ENCODE peak calls at places on chromosomes 11 and 22, in four cellular contexts. G, Q, K and T are unnamed samples.

GRCh38 chr11:122362381-122362780 is 246.4 kb upstream of the BLID start:
- DNase-seq in G (no peak), Q (no peak), K (no peak), T (no peak)

GRCh38 chr11:123454060-123454651 is 24.1 kb downstream of the GRAMD1B start:
- DNase-seq in G (peak), Q (peak), K (no peak), T (no peak)

GRCh38 chr22:24416095-24416494 is 11.3 kb upstream of the ADORA2A start:
- DNase-seq in G (no peak), Q (no peak), K (no peak), T (no peak)

GRCh38 chr11:8720376-8720775 is 37.8 kb downstream of the RPL27A start:
- DNase-seq in G (peak), Q (no peak), K (no peak), T (no peak)

GRCh38 chr22:40764743-40765441 is 54.3 kb downstream of the SLC25A17 start:
- DNase-seq in G (no peak), Q (no peak), K (peak), T (no peak)

GRCh38 chr11:99370557-99371200 is 349.9 kb downstream of the CNTN5 start:
- DNase-seq in G (peak), Q (peak), K (no peak), T (peak)

GRCh38 chr11:3994030-3994640 is 100.5 kb upstream of the RRM1 start:
- DNase-seq in G (peak), Q (no peak), K (no peak), T (no peak)

GRCh38 chr22:37545703-37546435 is 14.4 kb upstream of the CDC42EP1 start:
- DNase-seq in G (peak), Q (peak), K (no peak), T (peak)

GRCh38 chr11:70567680-70568503 is 169.6 kb downstream of the CTTN start:
- DNase-seq in G (peak), Q (peak), K (no peak), T (no peak)

GRCh38 chr11:71063129-71063528 is 189.2 kb downstream of the SHANK2 start:
- DNase-seq in G (no peak), Q (no peak), K (no peak), T (no peak)

GRCh38 chr11:83060965-83061364 is 10.7 kb downstream of the RAB30 start:
- DNase-seq in G (no peak), Q (no peak), K (no peak), T (no peak)

GRCh38 chr22:37187891-37188761 is at the start of gene C1QTNF6:
- DNase-seq in G (peak), Q (no peak), K (no peak), T (no peak)

GRCh38 chr11:19164881-19165280 is 36.9 kb downstream of the CSRP3 start:
- DNase-seq in G (no peak), Q (no peak), K (no peak), T (no peak)

GRCh38 chr11:36012410-36012809 is 68.5 kb downstream of the LDLRAD3 start:
- DNase-seq in G (peak), Q (peak), K (no peak), T (no peak)

GRCh38 chr22:27401321-27401720 is 400.2 kb downstream of the MN1 start:
- DNase-seq in G (peak), Q (no peak), K (no peak), T (no peak)

GRCh38 chr11:31761636-31762035 is 49.5 kb downstream of the PAX6 start:
- DNase-seq in G (no peak), Q (no peak), K (no peak), T (no peak)

GRCh38 chr11:47786373-47786772 is 19.2 kb upstream of the FNBP4 start:
- DNase-seq in G (peak), Q (no peak), K (no peak), T (no peak)

GRCh38 chr11:128407962-128408361 is 179.4 kb downstream of the ETS1 start:
- DNase-seq in G (peak), Q (peak), K (no peak), T (no peak)

GRCh38 chr22:46738961-46739870 is 1.2 kb upstream of the CERK start:
- DNase-seq in G (peak), Q (peak), K (peak), T (no peak)

GRCh38 chr11:13440100-13440855 is 22.7 kb downstream of the BTBD10 start:
- DNase-seq in G (peak), Q (peak), K (no peak), T (peak)

GRCh38 chr11:86637976-86638375 is 34.4 kb downstream of the ME3 start:
- DNase-seq in G (peak), Q (no peak), K (no peak), T (no peak)

GRCh38 chr11:64769283-64769682 is 9.1 kb downstream of the SF1 start:
- DNase-seq in G (no peak), Q (no peak), K (no peak), T (no peak)

GRCh38 chr11:96267490-96268010 is 75.4 kb downstream of the MAML2 start:
- DNase-seq in G (peak), Q (no peak), K (peak), T (no peak)

GRCh38 chr11:18490736-18491485 is 35.3 kb downstream of the LDHAL6A start:
- DNase-seq in G (no peak), Q (no peak), K (no peak), T (no peak)

GRCh38 chr11:124867700-124868099 is 2.5 kb downstream of the ROBO3 start:
- DNase-seq in G (peak), Q (peak), K (peak), T (no peak)

GRCh38 chr11:69771466-69771865 is 3.7 kb downstream of the FGF4 start:
- DNase-seq in G (no peak), Q (no peak), K (no peak), T (no peak)

GRCh38 chr11:7004482-7004881 is 15.7 kb downstream of the ZNF214 start:
- DNase-seq in G (peak), Q (peak), K (no peak), T (no peak)

GRCh38 chr22:33823552-33823951 is 96.7 kb downstream of the LARGE1 start:
- DNase-seq in G (peak), Q (peak), K (no peak), T (no peak)

GRCh38 chr11:130915556-130916237 is 582 bp downstream of the SNX19 start:
- DNase-seq in G (no peak), Q (no peak), K (peak), T (no peak)

GRCh38 chr11:130916910-130917309 is 631 bp upstream of the SNX19 start:
- DNase-seq in G (no peak), Q (no peak), K (no peak), T (no peak)

GRCh38 chr11:130913268-130913667 is 3.0 kb downstream of the SNX19 start:
- DNase-seq in G (no peak), Q (no peak), K (no peak), T (no peak)

GRCh38 chr11:130918081-130918480 is 1.8 kb upstream of the SNX19 start:
- DNase-seq in G (no peak), Q (no peak), K (no peak), T (no peak)

DNA sequence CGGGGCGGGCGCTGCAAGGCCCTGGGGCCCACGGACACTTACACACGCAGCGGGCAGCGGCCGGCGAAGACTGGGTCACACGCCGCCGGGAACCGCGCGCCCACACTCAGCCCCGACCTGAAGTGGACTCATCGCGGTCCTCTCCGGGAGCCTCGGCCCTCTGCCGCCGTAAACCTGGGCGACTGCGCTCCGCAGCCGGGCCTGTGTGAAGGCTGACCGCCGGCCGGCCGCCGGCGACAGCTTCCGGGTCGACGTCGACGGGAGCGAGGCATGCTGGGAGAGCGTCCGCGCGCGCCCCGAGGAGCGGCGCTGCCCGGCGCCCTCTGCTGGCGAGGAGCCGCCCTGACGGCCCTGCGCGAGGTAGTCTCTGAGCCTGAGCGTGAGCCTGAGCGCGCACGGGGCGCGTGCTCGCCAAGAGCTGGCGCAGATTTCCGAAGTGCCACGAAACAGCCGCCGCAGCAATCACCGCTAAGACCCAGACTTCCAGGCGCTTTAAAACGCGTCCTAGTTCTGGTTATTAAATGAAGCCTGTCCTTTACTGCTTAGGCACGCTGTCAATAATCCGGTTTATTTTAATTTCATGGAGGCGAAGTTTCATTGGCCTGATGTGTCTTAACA is at the start of gene SNX19:
- DNase-seq in G (peak), Q (peak), K (peak), T (peak)
- TF ChIP-seq CTCF in G (peak), Q (peak), K (peak), T (peak)

GRCh38 chr11:103870821-103871309 is 165.6 kb upstream of the DDI1 start:
- DNase-seq in G (no peak), Q (no peak), K (no peak), T (no peak)
- H3K27ac ChIP-seq in G (no peak), Q (no peak), K (no peak), T (no peak)

GRCh38 chr22:30245985-30246901 is at the start of gene LIF:
- DNase-seq in G (peak), Q (peak), K (no peak), T (peak)

GRCh38 chr22:30247561-30247960 is 1.0 kb upstream of the LIF start:
- DNase-seq in G (no peak), Q (no peak), K (no peak), T (no peak)

GRCh38 chr22:30243671-30244465 is 2.7 kb downstream of the LIF start:
- DNase-seq in G (no peak), Q (no peak), K (no peak), T (no peak)

GRCh38 chr22:30246962-30247376 is 410 bp upstream of the LIF start:
- DNase-seq in G (no peak), Q (no peak), K (no peak), T (no peak)

DNA sequence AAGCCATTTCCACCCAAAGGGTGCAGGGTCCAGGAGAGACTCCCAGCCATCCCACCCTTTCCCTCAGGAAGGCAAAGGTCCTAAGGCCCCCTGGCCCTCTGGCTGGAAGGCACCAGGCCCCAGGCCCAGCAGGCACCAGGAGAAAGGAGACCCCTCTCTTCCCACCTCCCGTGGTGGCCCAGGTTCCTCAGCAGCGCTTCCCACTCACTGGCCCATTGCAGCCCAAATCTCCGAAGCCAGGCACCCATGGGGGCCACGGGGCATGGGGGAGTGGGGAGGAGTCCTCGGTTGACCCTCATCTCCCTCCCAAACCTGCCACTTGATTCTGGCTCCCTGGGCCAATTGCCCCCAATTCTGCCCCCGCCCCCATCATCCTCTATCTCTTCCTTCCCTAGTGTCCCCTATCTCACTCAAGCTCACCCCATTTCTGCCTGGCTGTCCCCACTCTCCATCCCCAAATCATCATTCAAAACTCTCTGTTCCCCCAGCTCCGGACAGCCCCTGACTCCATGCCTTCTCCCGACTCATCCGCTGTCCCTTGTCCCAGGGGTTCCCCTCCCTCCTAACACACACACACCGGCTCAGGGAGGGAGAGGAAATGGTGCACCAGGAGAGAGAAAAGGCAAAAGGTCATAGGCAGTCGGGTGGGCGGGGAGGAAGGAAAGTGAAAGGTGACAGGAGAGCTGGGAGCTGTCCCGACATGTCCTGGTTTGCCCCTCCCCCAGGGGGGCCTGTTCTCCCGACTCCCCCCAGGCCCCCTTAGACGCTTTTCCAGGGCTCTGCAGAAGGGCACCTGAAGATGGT is 1.2 kb downstream of the LIF start:
- DNase-seq in G (no peak), Q (no peak), K (no peak), T (no peak)
- H3K4me3 ChIP-seq in G (peak), Q (peak), K (no peak), T (peak)

GRCh38 chr11:33684003-33684715 is 16.5 kb downstream of the C11orf91 start:
- DNase-seq in G (no peak), Q (no peak), K (no peak), T (no peak)

GRCh38 chr11:33687733-33688479 is 12.7 kb downstream of the C11orf91 start:
- DNase-seq in G (peak), Q (peak), K (peak), T (no peak)

GRCh38 chr11:33685061-33685460 is 15.6 kb downstream of the C11orf91 start:
- DNase-seq in G (peak), Q (no peak), K (no peak), T (no peak)

GRCh38 chr11:33682019-33682418 is 18.6 kb downstream of the C11orf91 start:
- DNase-seq in G (no peak), Q (no peak), K (no peak), T (no peak)

DNA sequence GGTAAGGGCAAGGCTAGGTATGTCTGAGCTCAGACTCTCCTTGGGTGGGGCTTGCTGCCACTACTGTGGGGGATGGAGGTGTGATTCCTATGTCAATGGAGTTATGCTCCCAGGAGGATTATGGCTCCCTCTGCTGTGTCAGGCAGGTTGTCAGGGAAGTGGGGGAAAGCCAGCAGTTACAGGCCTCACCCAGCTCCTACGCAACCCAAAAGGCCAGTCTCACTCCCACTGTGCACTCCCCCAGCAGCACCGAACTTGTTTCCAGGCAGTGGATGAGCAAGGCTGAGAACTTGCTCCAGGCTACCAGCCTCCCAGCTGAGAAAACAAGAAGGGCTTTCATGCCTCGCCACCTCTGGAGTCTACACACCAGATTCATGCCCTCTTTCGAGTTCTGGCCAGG is 18.2 kb downstream of the C11orf91 start:
- DNase-seq in G (no peak), Q (no peak), K (no peak), T (no peak)
- TF ChIP-seq CTCF in G (peak), Q (peak), K (no peak), T (peak)

GRCh38 chr11:34343686-34344085 is 14.1 kb downstream of the ABTB2 start:
- DNase-seq in G (no peak), Q (no peak), K (no peak), T (no peak)
- H3K27ac ChIP-seq in G (no peak), Q (no peak), K (no peak), T (no peak)

GRCh38 chr11:58769308-58769707 is 37.6 kb upstream of the GLYAT start:
- DNase-seq in G (no peak), Q (no peak), K (no peak), T (no peak)

GRCh38 chr11:58772719-58773285 is 41.1 kb upstream of the GLYAT start:
- DNase-seq in G (no peak), Q (no peak), K (no peak), T (no peak)

GRCh38 chr11:58770166-58770565 is 38.4 kb upstream of the GLYAT start:
- DNase-seq in G (no peak), Q (no peak), K (no peak), T (no peak)

GRCh38 chr11:58771458-58771855 is 39.7 kb upstream of the GLYAT start:
- DNase-seq in G (no peak), Q (no peak), K (no peak), T (no peak)

DNA sequence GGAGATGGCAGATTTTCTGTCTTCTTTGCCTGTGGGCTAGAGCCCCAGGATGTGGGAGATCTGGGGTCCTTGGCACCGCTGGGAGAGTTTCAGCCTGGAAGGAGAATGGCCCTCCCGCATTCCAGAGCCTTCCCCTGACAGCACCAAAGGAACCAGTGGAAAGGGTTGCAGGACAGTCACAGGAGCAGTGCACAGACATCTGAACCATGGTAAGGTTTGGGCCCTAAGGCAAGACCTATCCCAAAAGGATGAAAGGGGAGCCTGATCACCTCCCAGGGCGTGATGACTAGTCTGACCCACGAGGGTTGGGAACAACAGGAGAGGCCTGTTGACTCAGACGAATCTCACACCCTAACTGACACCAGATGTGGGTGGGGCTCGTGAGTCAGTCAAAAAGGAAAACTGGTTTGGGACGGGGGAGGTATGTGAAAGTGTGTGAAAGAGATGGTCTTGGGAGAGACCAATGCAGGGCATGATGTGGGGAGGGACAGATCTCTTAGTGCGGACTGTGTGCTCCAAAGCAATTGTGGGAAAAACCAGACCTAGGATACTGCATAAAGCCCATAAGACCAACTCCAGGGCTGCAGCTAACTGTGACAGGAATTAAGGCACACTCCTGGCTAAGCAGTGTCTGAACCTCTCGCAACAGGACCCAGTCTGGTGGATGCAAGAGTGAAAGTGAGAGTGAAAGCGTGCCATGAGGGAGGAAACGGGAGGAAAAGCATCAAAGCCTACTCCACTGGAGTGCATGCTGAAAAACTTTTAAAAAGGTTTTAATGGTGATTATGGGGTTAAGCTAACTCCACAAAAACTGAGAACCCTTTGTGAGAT is 39.1 kb upstream of the GLYAT start:
- DNase-seq in G (peak), Q (no peak), K (no peak), T (no peak)
- H3K4me3 ChIP-seq in G (no peak), Q (no peak), K (no peak), T (no peak)

DNA sequence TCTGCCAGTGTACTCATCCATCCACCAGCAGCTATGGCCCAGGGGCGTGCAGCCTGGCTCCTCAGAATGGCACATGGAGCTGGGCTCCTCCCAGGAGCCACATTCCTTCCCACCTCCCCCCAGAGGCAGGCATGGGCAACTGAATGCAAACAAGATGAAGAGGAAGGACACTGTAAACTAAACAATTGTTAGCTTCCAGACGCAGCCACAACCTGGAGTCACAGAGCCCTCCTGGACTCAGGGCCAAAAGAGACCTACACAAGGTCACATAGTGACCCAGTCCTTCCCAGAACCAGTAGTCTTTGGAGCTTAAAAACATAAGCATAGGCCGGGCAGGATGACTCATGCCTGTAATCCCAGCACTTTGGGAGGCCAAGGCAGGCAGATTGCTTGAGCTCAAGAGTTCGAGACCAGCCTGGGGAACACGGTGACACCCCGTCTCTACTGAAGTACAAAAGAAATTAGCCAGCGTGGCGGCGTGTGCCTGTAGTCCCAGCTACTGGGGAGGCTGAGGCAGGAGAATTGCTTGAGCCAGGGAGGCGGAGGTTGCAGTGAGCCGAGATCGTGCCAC is 30.7 kb upstream of the CLDN5 start:
- DNase-seq in G (peak), Q (peak), K (no peak), T (no peak)
- TF ChIP-seq CTCF in G (peak), Q (peak), K (no peak), T (peak)

DNA sequence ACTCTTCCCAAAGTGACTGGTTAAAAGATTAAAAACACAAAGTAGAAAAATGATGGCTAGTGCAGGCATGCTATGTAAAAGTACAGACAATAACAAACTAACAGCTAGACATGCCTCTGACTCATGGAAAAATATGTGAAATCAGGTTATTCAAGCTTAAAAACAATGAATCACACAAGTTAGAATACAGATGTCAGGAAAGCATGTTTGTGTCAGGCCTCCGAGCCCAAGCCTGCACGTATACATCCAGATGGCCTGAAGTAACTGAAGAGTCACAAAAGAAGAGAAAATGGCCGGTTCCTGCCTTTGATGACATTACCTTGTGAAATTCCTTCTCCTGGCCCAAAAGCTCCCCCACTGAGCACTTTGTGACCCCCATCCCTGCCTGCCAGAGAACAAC is 110.1 kb downstream of the NOX4 start:
- DNase-seq in G (peak), Q (peak), K (no peak), T (peak)
- H3K27ac ChIP-seq in G (peak), Q (peak), K (no peak), T (peak)